ENCODE peak calls at places on chromosomes 16 and 17, in nine cellular contexts. I is ovary, A is testis, C is transverse colon, O is uterus, P is Peyer's patch, D is NB4, R is lower leg skin, V is HepG2. H is an unnamed sample.

GRCh38 chr16:81546781-81547180 is 102.2 kb downstream of the CMIP start:
- DNase-seq in P (no peak), V (no peak), D (no peak), C (no peak), A (no peak), R (no peak), I (no peak), O (no peak), H (no peak)

GRCh38 chr17:15981208-15981607 is 18.3 kb downstream of the ZSWIM7 start:
- DNase-seq in A (no peak), P (no peak), D (peak; percentile 66), O (no peak), V (no peak), I (no peak), R (no peak), C (no peak), H (peak; percentile 41)

GRCh38 chr17:68390888-68391545 is 66.3 kb downstream of the WIPI1 start:
- DNase-seq in A (peak; percentile 37), R (peak; percentile 91), P (no peak), I (no peak), O (peak; percentile 59), V (no peak), C (no peak), D (no peak), H (no peak)

GRCh38 chr16:63737633-63738032 is 1384.2 kb downstream of the CDH11 start:
- DNase-seq in A (no peak), R (no peak), P (no peak), C (no peak), I (no peak), O (no peak), D (no peak), V (no peak), H (no peak)

GRCh38 chr17:77127735-77128361 is 12.9 kb upstream of the SEC14L1 start:
- DNase-seq in V (no peak), R (peak; percentile 90), I (no peak), C (peak; percentile 76), P (peak; percentile 63), O (no peak), D (no peak), A (peak; percentile 62), H (no peak)

GRCh38 chr17:77456951-77457548 is 316.3 kb downstream of the SEC14L1 start:
- DNase-seq in A (no peak), I (no peak), C (no peak), R (no peak), P (no peak), D (no peak), O (no peak), V (no peak), H (no peak)

GRCh38 chr16:23835390-23836077 is at the start of gene PRKCB:
- DNase-seq in I (no peak), A (peak; percentile 90), C (peak; percentile 89), D (peak; percentile 94), R (peak; percentile 94), P (peak; percentile 91), V (no peak), O (peak; percentile 70), H (peak; percentile 88)

GRCh38 chr17:46212634-46213435 is 19.6 kb upstream of the KANSL1 start:
- DNase-seq in O (peak; percentile 79), V (peak; percentile 76), A (peak; percentile 83), D (peak; percentile 84), I (peak; percentile 57), P (no peak), R (no peak), C (peak; percentile 68), H (peak; percentile 81)

GRCh38 chr17:17778308-17779014 is 58.3 kb downstream of the SREBF1 start:
- DNase-seq in I (peak; percentile 93), D (no peak), P (no peak), C (peak; percentile 63), A (peak; percentile 89), O (peak; percentile 95), V (no peak), R (no peak), H (no peak)

GRCh38 chr17:55005520-55005919 is 37.0 kb downstream of the STXBP4 start:
- DNase-seq in D (peak; percentile 44), C (no peak), P (no peak), A (no peak), O (no peak), R (no peak), I (no peak), V (peak; percentile 40), H (peak; percentile 56)

GRCh38 chr16:68022728-68023537 is at the start of the genes DDX28 and DUS2:
- DNase-seq in C (peak; percentile 95), A (peak; percentile 96), I (peak; percentile 91), V (peak; percentile 88), R (peak; percentile 98), O (peak; percentile 91), D (peak; percentile 97), P (peak; percentile 96), H (peak; percentile 98)

GRCh38 chr17:72477529-72477928 is 356.7 kb downstream of the SOX9 start:
- DNase-seq in R (no peak), A (no peak), V (no peak), O (no peak), D (no peak), I (no peak), C (peak; percentile 70), P (no peak), H (no peak)

GRCh38 chr16:57732683-57733082 is 2.9 kb upstream of the KATNB1 start:
- DNase-seq in O (no peak), V (no peak), R (no peak), A (no peak), I (no peak), D (no peak), C (no peak), P (no peak), H (peak; percentile 49)

GRCh38 chr16:3669067-3669466 is 14.6 kb downstream of the DNASE1 start:
- DNase-seq in R (no peak), A (no peak), V (no peak), D (peak; percentile 36), C (no peak), I (no peak), O (no peak), P (no peak), H (no peak)
- TF ChIP-seq POLR2A in R (no peak), A (no peak), V (no peak), D (no peak), C (no peak), I (no peak), O (no peak), P (no peak), H (no peak)

GRCh38 chr16:8798174-8798527 is 512 bp downstream of the PMM2 start:
- DNase-seq in C (no peak), I (no peak), R (no peak), D (no peak), O (no peak), V (peak; percentile 43), A (no peak), P (no peak), H (peak; percentile 83)

GRCh38 chr16:8796469-8797363 is 723 bp downstream of the TMEM186 start:
- DNase-seq in A (no peak), O (no peak), I (no peak), D (no peak), C (no peak), V (no peak), R (no peak), P (no peak), H (no peak)

GRCh38 chr16:8795818-8796217 is 1.6 kb downstream of the TMEM186 start:
- DNase-seq in A (no peak), V (no peak), P (no peak), C (no peak), D (no peak), R (no peak), O (no peak), I (no peak), H (no peak)

GRCh38 chr16:8798535-8799157 is 1.0 kb downstream of the PMM2 start:
- DNase-seq in V (no peak), I (no peak), D (no peak), P (no peak), A (no peak), O (no peak), C (no peak), R (no peak), H (no peak)

DNA sequence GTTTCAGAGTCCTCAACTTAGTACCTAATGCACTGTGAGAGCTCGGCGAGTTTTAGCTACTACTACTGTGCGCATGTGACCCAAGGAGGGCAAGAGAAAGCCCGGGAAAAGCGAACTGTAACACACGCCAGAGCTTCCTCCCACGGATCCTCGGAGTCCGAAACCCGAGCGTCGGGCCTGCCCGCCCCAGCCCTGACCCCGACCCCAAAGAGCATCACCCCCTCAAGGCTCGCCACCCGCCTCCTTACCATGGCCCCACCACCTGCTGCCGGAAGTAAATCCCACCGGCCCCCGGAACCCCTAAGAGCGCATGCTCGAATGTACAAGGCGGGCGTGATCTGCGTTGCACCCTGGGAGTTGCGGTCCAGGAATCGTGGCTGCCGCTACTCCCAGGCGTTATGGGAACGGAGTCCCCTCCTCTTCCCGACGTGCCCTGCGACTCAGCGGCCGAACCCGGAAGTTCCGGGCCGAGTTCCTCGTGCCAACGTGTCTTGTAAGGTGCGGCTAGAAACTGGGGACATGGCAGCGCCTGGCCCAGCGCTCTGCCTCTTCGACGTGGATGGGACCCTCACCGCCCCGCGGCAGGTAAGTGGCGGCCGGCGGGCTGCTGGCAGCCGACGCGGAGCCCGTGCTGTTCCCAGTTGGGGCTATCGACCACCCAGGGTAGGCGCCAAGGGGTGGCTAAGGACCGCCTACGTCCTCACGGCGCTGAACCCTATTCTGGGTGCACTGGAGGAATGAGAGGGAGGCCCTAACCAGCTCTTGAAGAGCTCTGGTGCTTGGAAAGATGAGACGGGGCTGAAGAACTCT is at the start of the genes PMM2 and TMEM186:
- DNase-seq in P (peak; percentile 96), O (peak; percentile 94), I (peak; percentile 94), A (peak; percentile 99), C (peak; percentile 97), D (peak; percentile 98), V (peak; percentile 99), R (peak; percentile 99), H (peak; percentile 97)
- TF ChIP-seq POLR2A in P (peak; percentile 71), O (peak; percentile 30), I (peak; percentile 32), A (no peak), C (peak; percentile 72), D (peak; percentile 76), V (peak; percentile 93), R (no peak), H (peak; percentile 77)

GRCh38 chr16:3022208-3022696 is 1.5 kb downstream of the HCFC1R1 start:
- DNase-seq in R (peak; percentile 99), C (peak; percentile 88), V (peak; percentile 76), A (peak; percentile 93), I (peak; percentile 90), O (peak; percentile 95), D (peak; percentile 86), P (peak; percentile 91), H (peak; percentile 75)
- TF ChIP-seq POLR2A in R (no peak), C (no peak), V (no peak), A (no peak), I (no peak), O (peak; percentile 25), D (no peak), P (peak; percentile 59), H (no peak)

DNA sequence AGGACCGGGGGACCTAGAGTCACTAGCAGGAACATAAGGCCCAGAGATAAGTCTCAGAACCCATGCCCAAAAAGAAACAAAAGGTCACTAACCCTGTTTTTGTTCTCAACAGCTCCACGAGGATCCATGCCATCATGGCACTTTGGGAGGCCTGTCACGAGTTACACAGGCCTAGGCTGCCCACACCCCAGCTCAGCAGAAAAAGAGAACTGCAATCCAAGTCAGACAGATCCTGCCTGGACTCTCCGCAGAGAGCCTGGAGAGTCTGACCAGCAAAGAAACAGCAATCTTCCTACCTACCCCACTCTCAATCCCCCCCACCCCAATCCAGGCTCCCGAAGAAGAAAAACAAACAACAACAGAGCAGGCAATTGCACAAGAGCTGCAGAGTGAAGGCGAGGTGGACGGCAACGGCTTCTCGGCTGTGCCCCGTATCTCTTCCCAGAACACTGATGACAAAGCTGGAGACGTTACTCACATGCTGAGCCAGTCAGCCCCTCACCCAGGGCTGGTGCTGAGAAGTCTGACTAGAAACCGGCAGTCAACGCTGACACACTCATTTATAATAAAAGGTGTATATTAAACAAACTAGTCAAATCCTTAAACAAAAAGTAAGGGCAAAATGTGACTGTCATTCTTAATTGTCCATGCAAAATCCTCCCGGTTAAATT is 89.4 kb downstream of the SMG6 start:
- DNase-seq in D (no peak), V (no peak), R (peak; percentile 91), A (peak; percentile 67), C (peak; percentile 29), O (peak; percentile 69), P (no peak), I (peak; percentile 60), H (peak; percentile 62)
- TF ChIP-seq POLR2A in D (no peak), V (no peak), R (no peak), A (no peak), C (peak; percentile 44), O (no peak), P (no peak), I (peak; percentile 38), H (peak; percentile 30)

H was measured in erythroblast.